ENCODE peak calls at places on chromosomes 2 and 18, in five cellular contexts. K, A, S, D and R are unnamed samples.

GRCh38 chr18:79400091-79400590 is 4.4 kb downstream of the NFATC1 start:
- DNase-seq in D (peak), K (no peak), A (no peak), S (no peak), R (peak)

GRCh38 chr2:127231130-127231865 is 11.2 kb upstream of the CYP27C1 start:
- DNase-seq in S (no peak), D (no peak), K (peak), A (no peak), R (no peak)

GRCh38 chr2:167857406-167857805 is 390.0 kb downstream of the STK39 start:
- DNase-seq in D (no peak), K (no peak), A (no peak), S (no peak), R (no peak)

GRCh38 chr18:7020995-7021777 is 96.4 kb downstream of the LAMA1 start:
- DNase-seq in S (no peak), K (no peak), D (no peak), A (no peak), R (no peak)

GRCh38 chr2:121804340-121804739 is 48.9 kb downstream of the TSN start:
- DNase-seq in K (no peak), S (peak), D (no peak), A (peak), R (peak)

GRCh38 chr2:219736196-219736595 is 108.8 kb downstream of the SLC4A3 start:
- DNase-seq in A (peak), S (no peak), K (peak), D (no peak), R (peak)

GRCh38 chr2:98468621-98469236 is 24.1 kb downstream of the INPP4A start:
- DNase-seq in A (no peak), D (no peak), K (no peak), S (peak), R (no peak)

GRCh38 chr18:4639628-4640310 is 184.7 kb upstream of the DLGAP1 start:
- DNase-seq in S (peak), D (no peak), K (no peak), A (no peak), R (no peak)

GRCh38 chr2:201313362-201313761 is 43.8 kb downstream of the FLACC1 start:
- DNase-seq in K (no peak), A (no peak), S (no peak), D (no peak), R (no peak)

GRCh38 chr2:205957452-205958154 is 128.4 kb downstream of the INO80D start:
- DNase-seq in S (no peak), K (no peak), D (no peak), A (peak), R (no peak)

GRCh38 chr18:78769502-78770113 is 210.0 kb upstream of the SALL3 start:
- DNase-seq in K (no peak), A (no peak), S (no peak), D (no peak), R (no peak)

GRCh38 chr2:9991221-9991620 is 39.7 kb downstream of the GRHL1 start:
- DNase-seq in S (no peak), D (no peak), A (no peak), K (no peak), R (no peak)

GRCh38 chr18:23302852-23303527 is 150.1 kb upstream of the RIOK3 start:
- DNase-seq in S (no peak), A (no peak), D (no peak), K (no peak), R (no peak)

GRCh38 chr2:59677095-59677609 is 876.3 kb downstream of the BCL11A start:
- DNase-seq in K (no peak), S (no peak), D (no peak), A (no peak), R (no peak)

GRCh38 chr2:143193121-143193520 is 63.9 kb downstream of the ARHGAP15 start:
- DNase-seq in S (no peak), D (no peak), A (no peak), K (no peak), R (no peak)

GRCh38 chr2:10772868-10773215 is 39.7 kb downstream of the PDIA6 start:
- DNase-seq in S (no peak), D (no peak), K (no peak), A (no peak), R (no peak)

GRCh38 chr2:197839327-197839726 is 34.9 kb downstream of the PLCL1 start:
- DNase-seq in K (no peak), D (no peak), S (no peak), A (no peak), R (no peak)

GRCh38 chr18:46343940-46344372 is 239.8 kb downstream of the HAUS1 start:
- DNase-seq in D (peak), S (peak), A (no peak), K (no peak), R (no peak)

GRCh38 chr2:28752608-28752984 is 966 bp downstream of the PPP1CB start:
- DNase-seq in D (no peak), K (no peak), A (no peak), S (no peak), R (no peak)

GRCh38 chr2:174903243-174903513 is 102.0 kb downstream of the CHN1 start:
- DNase-seq in K (no peak), S (no peak), D (no peak), A (no peak), R (no peak)
- TF ChIP-seq SUZ12 in K (no peak), S (no peak), D (no peak), A (no peak), R (no peak)

GRCh38 chr18:57727952-57728807 is 74.9 kb downstream of the ATP8B1 start:
- DNase-seq in K (no peak), S (no peak), A (no peak), D (no peak), R (no peak)
- TF ChIP-seq SUZ12 in K (no peak), S (no peak), A (no peak), D (no peak), R (no peak)

DNA sequence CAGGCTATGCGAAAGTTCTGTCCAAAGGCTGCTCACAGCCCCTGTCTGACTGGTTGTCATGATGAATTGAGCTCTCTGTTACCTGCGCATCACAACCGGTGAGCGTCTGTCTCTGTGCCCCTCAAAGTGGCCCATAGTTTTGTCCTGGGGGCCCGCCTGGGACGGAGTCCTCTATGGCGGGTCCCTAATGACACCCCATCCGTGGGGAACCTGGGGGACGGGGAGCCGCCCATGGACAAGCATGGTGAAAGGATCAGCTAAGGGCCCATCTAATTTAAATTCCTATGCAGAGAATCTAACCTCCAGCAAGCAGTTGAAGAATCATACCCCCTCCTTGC is 473 bp downstream of the ELMOD3 start:
- DNase-seq in D (no peak), S (no peak), A (no peak), K (no peak), R (no peak)
- TF ChIP-seq SUZ12 in D (no peak), S (no peak), A (no peak), K (no peak), R (no peak)

DNA sequence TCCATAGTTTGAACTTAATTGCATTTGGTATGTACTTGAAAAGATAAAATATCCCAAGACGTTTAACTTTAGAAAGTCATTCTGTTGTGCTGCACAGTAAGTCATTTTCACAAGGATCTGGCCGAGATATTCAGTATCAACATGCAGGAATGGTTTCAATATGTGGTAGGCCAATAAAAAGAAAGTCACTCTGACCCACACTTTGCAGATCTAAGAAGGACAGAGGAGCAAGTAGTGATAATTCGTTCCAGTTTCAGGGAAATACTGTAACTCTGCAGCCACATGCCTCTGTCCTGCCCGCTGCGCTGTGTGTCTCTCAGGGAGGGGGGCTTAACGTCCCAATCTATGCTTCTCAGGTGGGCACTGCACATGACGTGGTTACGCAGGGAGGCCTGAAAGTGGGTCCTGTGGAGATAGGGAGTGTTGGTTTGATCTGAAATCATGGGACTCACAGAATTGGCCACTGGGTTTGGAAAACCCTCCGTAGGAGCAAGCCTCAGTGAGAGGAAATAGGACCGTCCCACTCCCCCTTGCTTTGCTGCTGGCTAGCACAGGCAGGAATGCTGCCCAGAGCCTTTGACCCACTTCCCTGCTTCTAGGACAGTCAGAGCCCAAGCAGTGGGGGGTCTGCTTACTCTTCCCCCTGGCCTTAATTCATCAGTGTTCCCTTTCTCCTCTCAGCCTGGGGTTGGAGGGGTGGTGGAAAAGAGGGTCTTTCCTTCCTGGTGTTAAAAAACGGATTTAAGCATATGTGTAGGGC is 314.7 kb upstream of the SPRED2 start:
- DNase-seq in D (no peak), K (no peak), A (peak), S (no peak), R (no peak)
- TF ChIP-seq SUZ12 in D (no peak), K (no peak), A (no peak), S (no peak), R (no peak)

GRCh38 chr2:137023205-137023604 is 257.9 kb downstream of the THSD7B start:
- DNase-seq in D (no peak), S (no peak), A (no peak), K (no peak), R (no peak)
- TF ChIP-seq SUZ12 in D (no peak), S (no peak), A (no peak), K (no peak), R (no peak)

DNA sequence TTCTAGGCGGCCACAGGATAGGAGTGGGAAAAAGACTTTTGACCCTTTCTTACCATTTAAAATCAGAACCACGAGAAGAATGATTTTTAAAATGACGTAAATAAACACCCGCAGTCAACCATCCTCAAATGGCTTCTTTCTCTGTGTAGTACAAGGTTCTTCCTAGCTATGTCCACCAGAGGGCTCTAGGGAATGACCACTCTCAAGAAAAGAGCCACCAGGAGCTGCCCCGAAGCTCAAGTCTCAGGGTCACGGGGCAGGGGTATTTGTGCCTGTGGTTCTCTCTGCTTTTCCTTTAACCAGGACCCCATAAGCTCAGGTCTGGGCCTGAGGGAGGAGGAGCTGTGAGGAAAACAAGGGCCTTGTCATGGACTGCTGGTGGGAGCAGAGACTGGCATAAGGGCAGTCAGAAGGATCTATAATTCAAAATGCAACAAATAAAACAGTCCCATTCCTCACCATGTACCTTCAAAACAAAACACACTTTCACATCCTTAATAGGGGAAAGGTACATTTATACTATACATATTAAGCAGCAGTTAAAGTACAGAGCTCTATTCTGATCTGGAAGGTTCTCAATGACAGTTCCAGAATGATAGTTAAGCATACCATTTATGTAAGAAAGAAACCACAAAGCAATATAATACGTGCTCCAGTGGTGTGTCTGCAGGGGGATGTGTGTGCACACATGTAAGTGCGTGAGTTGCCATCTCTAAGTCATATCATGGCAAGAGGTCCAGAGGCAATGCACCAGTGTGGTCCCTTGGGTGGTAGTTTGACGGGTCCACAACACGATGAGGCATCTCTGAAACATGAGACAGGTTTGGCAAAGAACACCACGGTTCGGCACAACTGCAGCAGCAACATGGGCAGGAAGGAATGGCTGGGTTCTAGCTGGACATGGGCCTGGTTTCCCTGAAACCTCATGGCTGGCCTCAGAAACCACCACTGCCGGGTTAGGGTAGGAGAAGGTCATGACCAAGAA is 18.6 kb downstream of the LYPD1 start:
- DNase-seq in S (no peak), A (peak), K (peak), D (no peak), R (peak)
- TF ChIP-seq SUZ12 in S (no peak), A (no peak), K (no peak), D (no peak), R (no peak)

GRCh38 chr18:56501896-56502295 is 136.5 kb downstream of the TXNL1 start:
- DNase-seq in K (no peak), S (no peak), D (no peak), A (no peak), R (no peak)
- TF ChIP-seq SUZ12 in K (no peak), S (no peak), D (no peak), A (no peak), R (no peak)

DNA sequence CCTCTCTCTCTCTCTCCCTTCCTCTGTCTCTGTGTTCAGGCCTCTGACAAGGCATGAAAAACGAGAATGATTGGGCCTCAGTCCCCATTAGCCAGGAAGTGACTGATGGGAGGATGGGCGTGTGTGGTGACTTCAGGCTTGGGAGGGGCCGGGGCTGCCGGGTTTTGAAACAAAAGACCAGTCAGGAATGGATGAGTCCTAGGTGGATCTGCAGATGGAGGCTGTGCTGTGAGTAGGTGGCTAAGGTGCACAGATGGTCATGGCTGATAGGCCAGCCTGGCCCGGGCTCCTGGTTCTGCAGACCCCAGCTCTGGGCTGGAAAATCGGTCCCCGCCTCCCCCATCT is 93.4 kb downstream of the CMPK2 start:
- DNase-seq in D (peak), S (no peak), A (no peak), K (no peak), R (no peak)
- TF ChIP-seq SUZ12 in D (no peak), S (no peak), A (no peak), K (no peak), R (no peak)